ENCODE peak calls at places on chromosomes 5 and 9, in eight cellular contexts. N is pancreas, Y is endothelial cell of umbilical vein, T is tibial nerve, Q is IMR-90, C is spleen, D is SK-N-SH, M is ovary. H is an unnamed sample.

GRCh38 chr5:152503206-152503605 is 98.1 kb upstream of the NMUR2 start:
- DNase-seq in D (no peak), Y (no peak), N (no peak), T (no peak), M (no peak), C (no peak), Q (no peak), H (no peak)

GRCh38 chr5:66860199-66860975 is 264.2 kb downstream of the MAST4 start:
- DNase-seq in D (no peak), M (no peak), C (no peak), Y (peak), N (no peak), Q (no peak), T (no peak), H (no peak)

GRCh38 chr5:88000877-88001276 is 267.8 kb downstream of the TMEM161B start:
- DNase-seq in D (no peak), Q (no peak), M (no peak), N (no peak), T (no peak), C (no peak), Y (no peak), H (no peak)

GRCh38 chr9:88197016-88197415 is 58.7 kb upstream of the SPATA31C2 start:
- DNase-seq in N (no peak), C (no peak), T (peak), Y (no peak), Q (peak), D (no peak), M (no peak), H (peak)

GRCh38 chr5:119402081-119402480 is 46.3 kb downstream of the TNFAIP8 start:
- DNase-seq in M (no peak), Y (no peak), T (no peak), D (no peak), Q (no peak), C (no peak), N (no peak), H (no peak)

GRCh38 chr5:142748568-142749249 is 21.5 kb upstream of the ARHGAP26 start:
- DNase-seq in Y (peak), C (peak), T (no peak), Q (no peak), D (peak), M (no peak), N (peak), H (no peak)

GRCh38 chr5:113950186-113950585 is 411.7 kb upstream of the KCNN2 start:
- DNase-seq in Q (no peak), D (no peak), T (no peak), Y (no peak), C (no peak), M (no peak), N (no peak), H (no peak)

GRCh38 chr5:179243333-179243732 is 101.9 kb downstream of the ADAMTS2 start:
- DNase-seq in M (no peak), C (no peak), T (no peak), Q (peak), Y (no peak), D (peak), N (no peak), H (peak)

GRCh38 chr5:141874262-141874964 is 3.8 kb downstream of the PCDH1 start:
- DNase-seq in T (no peak), D (peak), Q (no peak), C (peak), Y (no peak), N (peak), M (no peak), H (no peak)

GRCh38 chr5:160539431-160539830 is 117.8 kb downstream of the PTTG1 start:
- DNase-seq in Q (no peak), C (no peak), N (no peak), T (no peak), D (no peak), M (no peak), Y (no peak), H (no peak)

GRCh38 chr9:34957492-34958410 is at the start of gene PHF24:
- DNase-seq in D (peak), T (no peak), M (no peak), Q (no peak), C (peak), N (peak), Y (no peak), H (no peak)

GRCh38 chr5:142839711-142840441 is 69.7 kb downstream of the ARHGAP26 start:
- DNase-seq in T (peak), D (no peak), N (no peak), C (no peak), Y (no peak), Q (peak), M (peak), H (no peak)

GRCh38 chr5:95760291-95761191 is 29.4 kb downstream of the RHOBTB3 start:
- DNase-seq in C (no peak), T (no peak), M (no peak), Q (peak), Y (peak), N (no peak), D (no peak), H (peak)

GRCh38 chr9:113187935-113188595 is 33.0 kb downstream of the FKBP15 start:
- DNase-seq in C (peak), Y (peak), M (no peak), Q (peak), T (peak), N (no peak), D (no peak), H (peak)

GRCh38 chr5:180366303-180366702 is 13.2 kb upstream of the GFPT2 start:
- DNase-seq in Y (peak), M (no peak), N (no peak), Q (no peak), C (no peak), D (peak), T (no peak), H (no peak)

GRCh38 chr9:111287127-111287526 is 42.9 kb downstream of the OR2K2 start:
- DNase-seq in D (no peak), M (no peak), T (no peak), C (no peak), Q (peak), N (no peak), Y (no peak), H (peak)

GRCh38 chr9:70924380-70924779 is 197.0 kb downstream of the TRPM3 start:
- DNase-seq in D (no peak), C (no peak), N (no peak), Q (peak), M (no peak), Y (peak), T (no peak), H (peak)

GRCh38 chr9:38372685-38373619 is 19.6 kb upstream of the ALDH1B1 start:
- DNase-seq in D (peak), T (no peak), C (no peak), Q (no peak), N (no peak), M (no peak), Y (no peak), H (no peak)

GRCh38 chr5:29770936-29771335 is 1422.5 kb upstream of the CDH6 start:
- DNase-seq in Y (no peak), N (no peak), M (no peak), C (no peak), T (no peak), D (no peak), Q (no peak), H (no peak)

GRCh38 chr5:17666726-17667235 is 32.5 kb downstream of the TAF11L14 start:
- DNase-seq in T (no peak), Q (no peak), Y (no peak), D (no peak), M (no peak), N (no peak), C (no peak), H (no peak)

GRCh38 chr9:26833792-26834191 is 58.8 kb downstream of the CAAP1 start:
- DNase-seq in T (no peak), C (no peak), D (no peak), N (no peak), Q (no peak), Y (peak), M (no peak), H (no peak)

GRCh38 chr5:66472010-66472409 is 124.2 kb upstream of the MAST4 start:
- DNase-seq in Q (no peak), N (no peak), C (no peak), T (no peak), Y (no peak), D (no peak), M (no peak), H (no peak)

GRCh38 chr9:19967567-19968459 is 179.0 kb upstream of the SLC24A2 start:
- DNase-seq in T (no peak), M (no peak), N (no peak), Y (no peak), D (no peak), Q (no peak), C (no peak), H (no peak)

GRCh38 chr9:8653855-8654254 is 854.3 kb upstream of the DMAC1 start:
- DNase-seq in D (no peak), C (no peak), T (no peak), M (no peak), Y (no peak), Q (no peak), N (no peak), H (peak)

GRCh38 chr5:163135849-163136248 is 301.5 kb upstream of the CCNG1 start:
- DNase-seq in Y (no peak), Q (no peak), T (no peak), M (no peak), D (no peak), C (no peak), N (no peak), H (no peak)

GRCh38 chr9:107819772-107820171 is 330.2 kb upstream of the KLF4 start:
- DNase-seq in Q (no peak), D (no peak), Y (no peak), M (no peak), T (no peak), C (no peak), N (no peak), H (no peak)

GRCh38 chr9:134181648-134182034 is 17.3 kb upstream of the RNU6ATAC start:
- DNase-seq in Q (no peak), M (no peak), C (peak), N (peak), Y (no peak), T (no peak), D (no peak), H (no peak)

GRCh38 chr9:128899566-128900322 is 17.8 kb downstream of the LRRC8A start:
- DNase-seq in C (no peak), N (no peak), D (no peak), Q (no peak), Y (no peak), M (no peak), T (no peak), H (no peak)
- TF ChIP-seq CTCF in C (no peak), N (no peak), D (no peak), Q (no peak), Y (no peak), M (no peak), T (no peak), H (no peak)

DNA sequence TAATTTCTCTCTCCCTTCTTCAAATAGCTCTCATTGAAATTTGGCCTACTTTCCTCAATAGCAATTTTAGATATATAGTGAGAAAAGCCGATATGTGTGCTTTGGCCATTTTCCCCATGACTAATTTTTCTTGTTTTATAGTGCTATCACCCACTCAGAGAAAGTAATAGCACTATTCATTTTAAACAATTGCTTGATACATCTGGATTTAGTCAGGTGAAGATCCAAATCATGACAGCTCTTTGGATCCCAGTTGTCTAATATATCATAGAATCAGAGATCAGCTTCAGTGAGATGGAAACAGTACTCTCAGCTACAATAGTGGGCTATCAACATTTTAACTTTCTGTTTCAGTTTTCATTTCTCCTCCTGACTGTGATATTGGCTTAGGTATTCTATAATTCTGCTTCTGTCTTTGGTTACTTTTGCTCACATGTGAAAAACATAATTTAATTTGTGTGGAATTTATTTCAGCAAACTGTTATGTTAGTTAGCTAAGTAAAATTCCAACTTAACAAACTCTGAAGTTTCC is 38.7 kb downstream of the VCAN start:
- DNase-seq in N (no peak), Q (no peak), Y (no peak), D (peak), C (no peak), M (no peak), T (no peak), H (no peak)
- H3K4me3 ChIP-seq in N (no peak), Q (no peak), Y (no peak), D (no peak), C (no peak), M (no peak), T (no peak), H (no peak)

DNA sequence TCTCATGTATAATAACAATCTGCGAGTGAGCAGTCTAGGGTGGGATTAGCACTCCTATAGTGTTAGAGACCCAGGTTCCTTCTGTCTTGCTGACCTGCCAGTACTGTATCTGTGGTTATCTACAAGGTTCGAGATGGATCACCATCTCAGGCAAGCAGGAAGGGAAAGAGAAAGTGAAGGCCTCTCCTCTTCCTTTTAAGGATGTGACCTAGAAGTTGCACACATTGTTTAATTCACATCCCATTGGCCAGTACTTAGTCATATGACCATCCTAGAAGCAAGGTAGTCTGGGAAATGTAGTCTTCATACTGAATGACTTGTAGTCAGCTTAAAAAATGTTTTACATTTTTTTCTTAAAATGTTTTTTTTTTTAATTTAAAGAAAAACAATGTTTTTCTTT is 168.6 kb downstream of the CARTPT start:
- DNase-seq in T (no peak), Y (peak), D (peak), Q (peak), C (no peak), M (no peak), N (no peak), H (peak)
- H3K27ac ChIP-seq in T (no peak), Y (no peak), D (no peak), Q (peak), C (no peak), M (no peak), N (no peak), H (peak)

GRCh38 chr5:6823996-6824395 is 110.8 kb downstream of the TENT4A start:
- DNase-seq in T (no peak), Q (no peak), N (no peak), D (no peak), M (no peak), Y (no peak), C (no peak), H (no peak)
- TF ChIP-seq CTCF in T (no peak), Q (no peak), N (no peak), D (no peak), M (no peak), Y (no peak), C (no peak), H (no peak)

GRCh38 chr9:131358438-131359029 is 35.4 kb upstream of the PRRC2B start:
- DNase-seq in D (no peak), T (no peak), Q (no peak), N (peak), C (peak), Y (no peak), M (no peak), H (no peak)
- H3K4me3 ChIP-seq in D (no peak), T (no peak), Q (no peak), N (no peak), C (no peak), Y (no peak), M (no peak), H (no peak)

GRCh38 chr5:15368835-15369234 is 131.1 kb upstream of the FBXL7 start:
- DNase-seq in T (no peak), C (no peak), D (no peak), N (no peak), M (no peak), Q (no peak), Y (no peak), H (no peak)
- H3K27ac ChIP-seq in T (no peak), C (no peak), D (no peak), N (no peak), M (no peak), Q (no peak), Y (no peak), H (no peak)

GRCh38 chr5:427415-428087 is 15.4 kb upstream of the EXOC3 start:
- DNase-seq in T (no peak), N (no peak), M (no peak), D (no peak), Y (no peak), Q (no peak), C (peak), H (no peak)

GRCh38 chr5:424259-425110 is 18.5 kb upstream of the EXOC3 start:
- DNase-seq in T (no peak), Q (peak), D (no peak), N (peak), C (peak), M (no peak), Y (no peak), H (no peak)

GRCh38 chr5:426392-426976 is 16.5 kb upstream of the EXOC3 start:
- DNase-seq in D (no peak), C (no peak), M (no peak), T (no peak), Q (no peak), Y (no peak), N (no peak), H (no peak)

GRCh38 chr5:423626-424258 is 19.2 kb upstream of the EXOC3 start:
- DNase-seq in Q (no peak), Y (no peak), T (no peak), D (no peak), M (no peak), C (no peak), N (peak), H (no peak)

GRCh38 chr5:425714-426113 is 17.3 kb upstream of the EXOC3 start:
- DNase-seq in Y (peak), T (no peak), M (no peak), N (no peak), C (no peak), D (no peak), Q (no peak), H (no peak)
- TF ChIP-seq CTCF in Y (peak), T (no peak), M (no peak), N (no peak), C (no peak), D (peak), Q (no peak), H (peak)